ENCODE peak calls at places on chromosomes 16 and 17, in four cellular contexts. A is endothelial cell of umbilical vein, J is A549, D is H9. U is an unnamed sample.

GRCh38 chr17:76207670-76208069 is 32.6 kb downstream of the RNF157 start:
- DNase-seq in A (no peak), J (no peak), D (no peak), U (no peak)

GRCh38 chr16:53176434-53176833 is 121.6 kb downstream of the CHD9 start:
- DNase-seq in A (no peak), J (no peak), D (no peak), U (no peak)

GRCh38 chr17:77478899-77479298 is 338.1 kb downstream of the SEC14L1 start:
- DNase-seq in A (no peak), J (no peak), D (no peak), U (no peak)

GRCh38 chr16:54687043-54687655 is 243.5 kb upstream of the IRX5 start:
- DNase-seq in A (no peak), J (no peak), D (no peak), U (no peak)

GRCh38 chr17:21285164-21286065 is 904 bp downstream of the MAP2K3 start:
- DNase-seq in A (peak), J (no peak), D (no peak), U (peak)

GRCh38 chr16:50756466-50756865 is 14.6 kb downstream of the CYLD start:
- DNase-seq in A (no peak), J (no peak), D (no peak), U (no peak)

GRCh38 chr17:72950236-72950931 is 142.1 kb downstream of the SLC39A11 start:
- DNase-seq in A (no peak), J (no peak), D (no peak), U (peak)

GRCh38 chr16:75053791-75054555 is 55.1 kb downstream of the ZNRF1 start:
- DNase-seq in A (peak), J (peak), D (no peak), U (peak)

GRCh38 chr16:80804061-80804450 is 342 bp downstream of the CDYL2 start:
- DNase-seq in A (peak), J (peak), D (peak), U (peak)

GRCh38 chr16:17829826-17830225 is 359.1 kb upstream of the XYLT1 start:
- DNase-seq in A (no peak), J (no peak), D (no peak), U (peak)

GRCh38 chr17:37884516-37884915 is 39.7 kb upstream of the TBC1D3K start:
- DNase-seq in A (no peak), J (no peak), D (no peak), U (no peak)

GRCh38 chr17:43634681-43635125 is 27.0 kb downstream of the MEOX1 start:
- DNase-seq in A (no peak), J (no peak), D (no peak), U (no peak)

GRCh38 chr17:69654981-69655581 is 240.6 kb downstream of the MAP2K6 start:
- DNase-seq in A (peak), J (peak), D (no peak), U (peak)

GRCh38 chr17:81432873-81433451 is 37.7 kb downstream of the BAHCC1 start:
- DNase-seq in A (no peak), J (peak), D (no peak), U (no peak)

GRCh38 chr17:78883090-78883532 is 19.9 kb downstream of the CEP295NL start:
- DNase-seq in A (no peak), J (peak), D (no peak), U (peak)
- TF ChIP-seq CTCF in A (no peak), J (no peak), D (no peak), U (no peak)

GRCh38 chr16:27539636-27540035 is 10.1 kb downstream of the GTF3C1 start:
- DNase-seq in A (no peak), J (no peak), D (no peak), U (no peak)
- TF ChIP-seq CTCF in A (no peak), J (no peak), D (no peak), U (no peak)

GRCh38 chr17:78585231-78585630 is 8.0 kb upstream of the DNAH17 start:
- DNase-seq in A (no peak), J (no peak), D (no peak), U (no peak)

GRCh38 chr17:78577296-78577695 is at the start of gene DNAH17:
- DNase-seq in A (no peak), J (no peak), D (no peak), U (no peak)

GRCh38 chr17:78580277-78580804 is 3.1 kb upstream of the DNAH17 start:
- DNase-seq in A (no peak), J (no peak), D (no peak), U (no peak)

GRCh38 chr17:78583091-78583490 is 5.9 kb upstream of the DNAH17 start:
- DNase-seq in A (no peak), J (peak), D (peak), U (peak)

DNA sequence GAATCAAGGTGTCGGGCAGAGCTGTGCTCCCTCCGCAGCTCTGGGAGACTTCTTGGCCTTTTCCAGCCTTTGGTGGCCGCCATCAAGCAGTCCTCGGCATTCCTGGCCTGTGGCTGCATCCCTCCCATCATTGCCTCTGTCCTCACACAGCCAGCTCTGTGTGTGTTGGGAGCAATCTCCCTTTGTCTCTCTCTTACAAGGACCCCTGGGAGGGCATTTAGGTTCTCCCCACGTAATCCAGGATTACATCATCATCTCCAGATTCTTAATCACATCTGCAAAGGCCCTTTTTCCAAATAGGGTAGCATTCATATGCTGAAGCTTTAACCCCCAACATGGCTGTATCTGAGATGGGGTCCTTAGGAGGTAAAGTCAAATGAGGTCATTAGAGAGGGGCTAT is 4.1 kb upstream of the DNAH17 start:
- DNase-seq in A (no peak), J (no peak), D (no peak), U (no peak)
- TF ChIP-seq CTCF in A (no peak), J (no peak), D (no peak), U (no peak)

GRCh38 chr16:30378236-30379164 is 3.9 kb downstream of the SEPTIN1 start:
- DNase-seq in A (peak), J (peak), D (peak), U (peak)
- TF ChIP-seq CTCF in A (peak), J (no peak), D (peak), U (no peak)

GRCh38 chr17:74354123-74354522 is 7.5 kb downstream of the BTBD17 start:
- DNase-seq in A (no peak), J (peak), D (peak), U (no peak)
- TF ChIP-seq CTCF in A (peak), J (peak), D (peak), U (peak)

DNA sequence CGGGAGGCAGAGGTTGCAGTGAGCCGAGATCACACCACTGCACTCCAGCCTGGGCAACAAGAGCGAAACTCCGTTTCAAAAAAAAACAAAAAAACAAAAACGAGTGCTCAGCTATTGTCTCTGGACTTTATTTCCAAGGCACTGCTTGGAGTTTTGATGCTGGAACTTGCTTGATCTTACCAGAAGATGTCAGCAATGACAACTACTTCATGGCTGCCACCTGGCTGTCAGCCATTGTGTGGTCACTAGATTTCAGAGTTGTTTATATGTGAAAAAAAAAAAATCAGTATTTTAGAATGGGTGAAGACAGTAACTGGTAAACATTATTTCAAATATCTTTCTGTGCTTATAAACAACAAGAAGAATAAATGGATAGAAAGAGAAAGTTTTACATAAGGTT is 26.3 kb upstream of the OR4D1 start:
- DNase-seq in A (no peak), J (peak), D (peak), U (peak)
- TF ChIP-seq CTCF in A (no peak), J (peak), D (peak), U (no peak)

GRCh38 chr17:39161967-39162366 is 4.0 kb downstream of the ARL5C start:
- DNase-seq in A (no peak), J (no peak), D (no peak), U (no peak)
- TF ChIP-seq CTCF in A (no peak), J (no peak), D (no peak), U (no peak)

GRCh38 chr17:42165751-42166150 is 11.0 kb upstream of the RAB5C start:
- DNase-seq in A (no peak), J (no peak), D (no peak), U (no peak)

GRCh38 chr17:42159796-42160551 is 5.2 kb upstream of the RAB5C start:
- DNase-seq in A (no peak), J (no peak), D (no peak), U (no peak)

GRCh38 chr17:42166196-42166763 is 11.5 kb upstream of the RAB5C start:
- DNase-seq in A (no peak), J (no peak), D (no peak), U (no peak)

GRCh38 chr17:42163696-42164407 is 9.1 kb upstream of the RAB5C start:
- DNase-seq in A (no peak), J (no peak), D (no peak), U (no peak)

GRCh38 chr17:42163113-42163512 is 8.3 kb upstream of the RAB5C start:
- DNase-seq in A (no peak), J (peak), D (peak), U (no peak)
- TF ChIP-seq CTCF in A (peak), J (peak), D (peak), U (no peak)

DNA sequence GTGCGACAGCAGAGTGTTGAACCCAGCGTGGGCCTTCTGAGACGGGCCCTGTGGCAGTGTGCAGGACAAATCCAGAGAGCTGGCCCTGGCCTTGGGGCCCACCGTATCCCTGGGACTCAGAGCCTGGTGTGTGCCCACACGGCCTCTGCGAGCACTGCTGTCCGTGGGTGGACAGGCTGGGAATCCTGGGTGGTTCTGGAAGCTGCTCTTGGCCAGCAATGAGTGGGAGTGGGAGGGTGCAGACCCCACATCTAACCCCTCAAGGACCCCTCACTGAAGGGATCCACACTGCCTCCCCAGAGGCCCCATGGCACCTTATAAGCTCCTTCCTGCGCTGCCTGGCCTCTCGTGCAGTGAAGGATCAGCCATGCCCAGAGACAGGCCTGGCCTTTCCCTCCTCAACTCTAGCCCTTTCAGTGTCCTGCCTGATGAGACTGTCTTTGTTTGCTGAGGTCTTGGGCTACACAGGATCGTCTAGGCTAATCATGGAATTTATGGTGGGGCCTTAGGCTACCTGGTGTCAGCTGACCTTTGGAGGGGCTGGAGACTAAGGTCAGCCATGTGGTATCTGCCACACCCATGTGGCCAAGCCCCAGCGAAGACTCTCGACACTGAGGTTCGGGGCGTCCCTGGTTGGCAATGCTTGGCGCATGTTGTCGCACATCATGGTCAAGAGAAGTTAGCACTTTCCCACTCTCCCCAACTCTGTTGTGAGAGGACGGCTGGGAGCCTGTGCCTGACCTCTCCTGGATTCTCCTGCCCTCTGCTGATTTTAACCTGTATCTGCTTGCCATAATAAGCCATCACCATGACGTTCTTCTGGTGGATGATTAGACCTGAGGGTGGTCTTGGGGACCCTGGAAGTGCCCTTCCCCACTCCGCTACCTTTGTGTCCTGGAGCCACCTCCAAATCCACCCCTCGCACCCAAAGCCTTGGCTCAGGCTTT is 16.4 kb upstream of the GINS2 start:
- DNase-seq in A (no peak), J (no peak), D (no peak), U (no peak)
- TF ChIP-seq CTCF in A (no peak), J (no peak), D (peak), U (no peak)

GRCh38 chr16:30000768-30001631 is 5.0 kb downstream of the INO80E start:
- DNase-seq in A (no peak), J (no peak), D (peak), U (no peak)
- TF ChIP-seq CTCF in A (no peak), J (no peak), D (peak), U (no peak)

U was measured in foreskin fibroblast.